ENCODE peak calls at places on chromosome 5, in four cellular contexts. R, Y, B and H are unnamed samples. For H3K4me1, the result is how much of the 10 kb centered on the place peaks cover.

GRCh38 chr5:54658014-54658413 is 140.5 kb downstream of the SNX18 start:
- DNase-seq in R (peak), Y (peak), B (no peak), H (no peak)

GRCh38 chr5:107661038-107661649 is 9.6 kb downstream of the EFNA5 start:
- DNase-seq in R (no peak), Y (no peak), B (no peak), H (no peak)

GRCh38 chr5:142783601-142784291 is 13.6 kb downstream of the ARHGAP26 start:
- DNase-seq in R (peak), Y (peak), B (peak), H (no peak)

GRCh38 chr5:36744041-36744677 is 132.4 kb upstream of the NIPBL start:
- DNase-seq in R (no peak), Y (no peak), B (no peak), H (peak)

GRCh38 chr5:157574456-157575095 is 999 bp downstream of the ADAM19 start:
- DNase-seq in R (no peak), Y (peak), B (no peak), H (no peak)

GRCh38 chr5:56490971-56491468 is 257.9 kb upstream of the ANKRD55 start:
- DNase-seq in R (peak), Y (no peak), B (no peak), H (peak)

GRCh38 chr5:174750720-174751119 is 26.3 kb downstream of the MSX2 start:
- DNase-seq in R (peak), Y (no peak), B (no peak), H (no peak)

GRCh38 chr5:180623411-180623834 is 26.0 kb downstream of the FLT4 start:
- DNase-seq in R (no peak), Y (no peak), B (no peak), H (no peak)

GRCh38 chr5:140038373-140038957 is 4.6 kb downstream of the NRG2 start:
- DNase-seq in R (peak), Y (no peak), B (no peak), H (no peak)

GRCh38 chr5:56123531-56124243 is 109.4 kb downstream of the ANKRD55 start:
- DNase-seq in R (peak), Y (peak), B (no peak), H (no peak)

GRCh38 chr5:95925345-95925744 is 36.3 kb downstream of the ELL2 start:
- DNase-seq in R (no peak), Y (no peak), B (no peak), H (no peak)

GRCh38 chr5:59673438-59674058 is 220.0 kb downstream of the PDE4D start:
- DNase-seq in R (peak), Y (no peak), B (no peak), H (no peak)

GRCh38 chr5:10578869-10579268 is 15.0 kb downstream of the ANKRD33B start:
- DNase-seq in R (no peak), Y (no peak), B (no peak), H (no peak)
- H3K4me1 ChIP-seq in R (under half), Y (under half), B (under half), H (under half)

DNA sequence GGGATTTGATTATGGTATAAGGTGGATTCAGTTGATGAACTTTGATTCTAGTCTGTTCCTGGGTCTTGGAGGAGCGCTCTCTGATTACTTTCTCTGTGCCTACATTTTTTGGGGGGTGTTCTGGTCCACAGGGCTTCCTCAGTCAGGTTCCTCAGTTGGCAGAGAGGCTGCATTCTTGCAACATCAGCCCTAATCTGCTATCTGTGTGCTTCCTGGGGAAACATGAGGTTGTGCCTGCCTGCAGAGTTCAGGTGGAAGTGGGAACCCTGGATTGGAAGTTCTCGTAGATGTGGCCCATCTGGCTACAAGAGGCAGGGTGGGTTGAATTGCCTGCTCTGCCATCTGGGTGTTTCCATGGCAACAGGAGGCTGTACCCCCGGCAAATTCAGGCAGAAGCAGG is 24.5 kb downstream of the POLK start:
- DNase-seq in R (no peak), Y (no peak), B (no peak), H (no peak)
- H3K27ac ChIP-seq in R (no peak), Y (no peak), B (no peak), H (no peak)

DNA sequence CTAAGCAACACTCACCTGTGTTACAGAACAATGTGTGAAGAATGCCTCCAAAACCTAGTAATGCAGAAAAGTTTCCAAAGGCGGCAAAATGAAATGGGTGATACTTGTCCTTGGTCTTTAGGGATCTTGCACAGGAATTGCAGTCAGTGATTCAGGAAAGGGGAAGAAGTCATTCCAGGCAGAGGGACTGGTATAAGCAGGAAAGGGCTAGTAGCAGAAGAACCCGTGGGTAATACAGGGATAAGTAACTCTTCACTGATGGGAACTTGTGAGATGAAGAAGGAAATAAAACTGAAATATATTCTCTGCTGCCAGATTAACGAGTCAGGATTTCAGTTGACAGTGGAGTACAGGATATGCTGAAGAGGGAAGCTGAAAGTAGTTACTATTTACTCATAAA is 1.2 kb downstream of the SRFBP1 start:
- DNase-seq in R (no peak), Y (no peak), B (no peak), H (no peak)
- H3K4me3 ChIP-seq in R (peak), Y (peak), B (peak), H (peak)

DNA sequence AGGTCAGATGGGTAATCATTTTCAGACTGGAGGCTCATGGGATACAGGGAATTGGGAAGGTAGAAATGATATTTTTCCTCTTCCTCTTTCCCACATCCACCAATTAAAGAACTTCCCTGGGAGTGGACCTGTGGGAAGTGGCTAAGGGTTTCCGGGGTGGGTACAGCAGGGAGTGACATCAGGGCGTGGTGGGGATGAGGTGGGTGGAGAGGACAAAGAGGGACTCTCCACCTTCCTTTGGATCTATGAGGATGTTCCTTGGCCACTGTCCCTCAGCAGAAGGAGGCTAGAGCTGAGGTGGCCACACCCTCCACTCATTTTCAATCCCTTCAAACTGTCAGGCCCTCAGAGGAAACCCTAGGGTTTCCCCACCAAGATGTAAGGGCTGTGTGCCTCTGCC is 54.7 kb downstream of the IRF1 start:
- DNase-seq in R (no peak), Y (no peak), B (no peak), H (no peak)
- H3K4me1 ChIP-seq in R (under half), Y (half or more), B (half or more), H (under half)

DNA sequence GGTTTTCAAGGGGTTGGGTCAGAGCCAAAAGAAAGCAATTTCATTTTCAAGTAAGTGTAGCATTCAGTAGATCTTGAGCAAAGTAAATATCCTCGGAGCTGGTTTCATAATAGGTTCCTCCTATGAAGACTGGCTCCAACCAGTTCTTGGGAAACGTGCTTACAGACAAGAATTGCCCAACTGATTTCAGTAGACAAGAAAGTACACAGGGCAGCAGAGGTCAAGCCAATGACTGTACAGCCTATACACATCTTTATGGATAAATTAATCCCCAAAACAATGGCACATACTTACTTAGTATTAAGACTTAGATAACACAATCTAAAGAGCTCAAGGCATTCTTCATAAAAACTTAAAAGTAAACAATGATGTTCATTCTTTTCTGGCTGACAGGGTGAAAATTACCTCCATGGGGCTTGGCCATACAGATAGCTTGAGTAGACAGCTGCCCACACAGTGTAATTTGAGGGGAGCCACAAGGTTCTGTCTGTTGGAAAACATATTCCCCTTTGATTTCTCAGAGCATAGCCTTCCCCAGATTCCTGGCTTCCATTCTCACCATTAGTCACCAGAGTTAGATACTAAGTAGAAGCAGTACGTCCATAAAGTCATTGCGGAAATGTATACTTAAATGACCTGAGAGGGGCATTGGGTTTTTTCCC is 163.8 kb downstream of the ARRDC3 start:
- DNase-seq in R (peak), Y (peak), B (no peak), H (peak)
- H3K27ac ChIP-seq in R (no peak), Y (peak), B (peak), H (peak)

DNA sequence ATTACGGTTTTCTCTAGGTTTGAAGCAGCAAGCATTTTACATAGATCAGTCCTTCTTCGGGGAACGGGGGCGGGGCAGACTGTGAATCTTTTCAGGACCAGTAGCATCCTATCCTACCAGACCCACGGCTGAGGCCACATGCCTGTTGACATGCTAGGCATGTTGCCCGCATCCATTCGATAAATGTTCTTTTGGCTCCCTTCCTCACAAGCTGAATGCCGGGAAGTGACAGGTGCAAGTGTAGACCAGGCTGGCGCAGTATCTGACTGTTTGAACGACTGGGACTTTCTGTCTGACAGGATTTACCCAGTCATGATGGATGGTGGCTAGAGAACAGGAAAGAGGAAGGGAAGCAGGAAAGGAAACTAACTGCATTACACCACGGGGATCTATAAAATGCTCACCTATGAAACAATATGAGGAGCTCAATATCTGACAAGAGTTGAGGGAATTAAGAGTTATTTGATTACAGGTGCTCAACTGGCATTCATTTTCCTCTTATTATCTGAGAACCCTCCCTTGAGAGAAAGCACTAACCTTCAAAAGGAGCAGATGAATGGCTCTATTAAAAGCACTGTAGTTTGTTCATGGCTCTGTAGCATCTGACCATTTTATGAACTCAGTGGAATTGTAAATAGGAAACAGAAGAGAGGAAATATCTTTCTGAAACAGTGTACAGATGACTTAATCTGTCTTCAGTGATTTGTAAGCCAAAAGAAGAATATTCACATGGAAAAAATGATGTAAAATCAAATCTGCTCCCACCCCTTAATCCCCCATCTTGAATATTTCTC is 810.7 kb upstream of the GRAMD2B start:
- DNase-seq in R (no peak), Y (no peak), B (no peak), H (peak)
- H3K4me3 ChIP-seq in R (no peak), Y (no peak), B (no peak), H (no peak)

GRCh38 chr5:170393235-170393634 is 4.1 kb upstream of the KCNMB1 start:
- DNase-seq in R (no peak), Y (no peak), B (no peak), H (no peak)
- H3K4me1 ChIP-seq in R (under half), Y (under half), B (under half), H (under half)

GRCh38 chr5:172959824-172960799 is 888 bp downstream of the RPL26L1 start:
- DNase-seq in R (no peak), Y (no peak), B (no peak), H (no peak)
- H3K27ac ChIP-seq in R (peak), Y (peak), B (peak), H (peak)